ENCODE peak calls at places on chromosomes 2 and 18, in seven cellular contexts. One of them, this sample, is unnamed.

GRCh38 chr2:71224457-71224856 is 2.4 kb downstream of the PAIP2B start:
- DNase-seq in right atrium auricular region: no peak
- DNase-seq in brain microvascular endothelial cell: no peak
- DNase-seq in tibial nerve: no peak
- DNase-seq in mammary epithelial cell: no peak
- DNase-seq in heart left ventricle: no peak
- DNase-seq in IMR-90: no peak
- DNase-seq in this sample: no peak

GRCh38 chr2:119387381-119388129 is 20.8 kb downstream of the DBI start:
- DNase-seq in brain microvascular endothelial cell: peak
- DNase-seq in right atrium auricular region: peak
- DNase-seq in tibial nerve: peak
- DNase-seq in mammary epithelial cell: peak
- DNase-seq in IMR-90: peak
- DNase-seq in heart left ventricle: peak
- DNase-seq in this sample: peak

GRCh38 chr18:57698571-57699276 is 77.1 kb upstream of the NARS1 start:
- DNase-seq in heart left ventricle: no peak
- DNase-seq in brain microvascular endothelial cell: no peak
- DNase-seq in IMR-90: peak
- DNase-seq in mammary epithelial cell: no peak
- DNase-seq in tibial nerve: no peak
- DNase-seq in right atrium auricular region: no peak
- DNase-seq in this sample: peak

GRCh38 chr2:67215214-67215613 is 181.9 kb upstream of the ETAA1 start:
- DNase-seq in heart left ventricle: no peak
- DNase-seq in IMR-90: peak
- DNase-seq in mammary epithelial cell: peak
- DNase-seq in tibial nerve: no peak
- DNase-seq in right atrium auricular region: no peak
- DNase-seq in brain microvascular endothelial cell: peak
- DNase-seq in this sample: peak

GRCh38 chr2:150357770-150358467 is 129.5 kb downstream of the RND3 start:
- DNase-seq in heart left ventricle: no peak
- DNase-seq in right atrium auricular region: no peak
- DNase-seq in brain microvascular endothelial cell: no peak
- DNase-seq in mammary epithelial cell: peak
- DNase-seq in IMR-90: peak
- DNase-seq in tibial nerve: no peak
- DNase-seq in this sample: no peak

GRCh38 chr18:3175195-3175758 is 44.5 kb downstream of the MYOM1 start:
- DNase-seq in heart left ventricle: no peak
- DNase-seq in mammary epithelial cell: no peak
- DNase-seq in brain microvascular endothelial cell: no peak
- DNase-seq in right atrium auricular region: no peak
- DNase-seq in tibial nerve: no peak
- DNase-seq in IMR-90: peak
- DNase-seq in this sample: peak

GRCh38 chr2:174003635-174004310 is 38.6 kb upstream of the SP3 start:
- DNase-seq in right atrium auricular region: no peak
- DNase-seq in brain microvascular endothelial cell: no peak
- DNase-seq in mammary epithelial cell: no peak
- DNase-seq in IMR-90: no peak
- DNase-seq in tibial nerve: no peak
- DNase-seq in heart left ventricle: peak
- DNase-seq in this sample: no peak

GRCh38 chr2:237927135-237927534 is 39.7 kb upstream of the UBE2F start:
- DNase-seq in tibial nerve: no peak
- DNase-seq in brain microvascular endothelial cell: no peak
- DNase-seq in IMR-90: no peak
- DNase-seq in mammary epithelial cell: no peak
- DNase-seq in heart left ventricle: no peak
- DNase-seq in right atrium auricular region: no peak
- DNase-seq in this sample: no peak

GRCh38 chr18:74569401-74569800 is 28.3 kb upstream of the ZNF407 start:
- DNase-seq in IMR-90: no peak
- DNase-seq in tibial nerve: no peak
- DNase-seq in brain microvascular endothelial cell: no peak
- DNase-seq in right atrium auricular region: no peak
- DNase-seq in mammary epithelial cell: no peak
- DNase-seq in heart left ventricle: no peak
- DNase-seq in this sample: no peak

GRCh38 chr2:60553496-60553991 is at the start of gene BCL11A:
- DNase-seq in mammary epithelial cell: peak
- DNase-seq in tibial nerve: no peak
- DNase-seq in heart left ventricle: peak
- DNase-seq in IMR-90: peak
- DNase-seq in brain microvascular endothelial cell: peak
- DNase-seq in right atrium auricular region: no peak
- DNase-seq in this sample: peak

GRCh38 chr2:16665746-16666452 is at the start of gene CYRIA:
- DNase-seq in heart left ventricle: peak
- DNase-seq in IMR-90: no peak
- DNase-seq in brain microvascular endothelial cell: no peak
- DNase-seq in tibial nerve: no peak
- DNase-seq in mammary epithelial cell: peak
- DNase-seq in right atrium auricular region: no peak
- DNase-seq in this sample: peak

GRCh38 chr2:221674446-221674845 is 102.3 kb upstream of the EPHA4 start:
- DNase-seq in mammary epithelial cell: no peak
- DNase-seq in IMR-90: no peak
- DNase-seq in right atrium auricular region: no peak
- DNase-seq in brain microvascular endothelial cell: no peak
- DNase-seq in heart left ventricle: no peak
- DNase-seq in tibial nerve: no peak
- DNase-seq in this sample: peak

GRCh38 chr2:39696838-39697237 is 31.1 kb downstream of the TMEM178A start:
- DNase-seq in heart left ventricle: no peak
- DNase-seq in mammary epithelial cell: peak
- DNase-seq in IMR-90: peak
- DNase-seq in tibial nerve: no peak
- DNase-seq in brain microvascular endothelial cell: peak
- DNase-seq in right atrium auricular region: no peak
- DNase-seq in this sample: peak

GRCh38 chr2:202032841-202033316 is 776 bp upstream of the FZD7 start:
- DNase-seq in mammary epithelial cell: peak
- DNase-seq in right atrium auricular region: no peak
- DNase-seq in heart left ventricle: peak
- DNase-seq in tibial nerve: peak
- DNase-seq in IMR-90: peak
- DNase-seq in brain microvascular endothelial cell: peak
- DNase-seq in this sample: peak

GRCh38 chr2:151029406-151030157 is 232.1 kb downstream of the RBM43 start:
- DNase-seq in mammary epithelial cell: no peak
- DNase-seq in tibial nerve: no peak
- DNase-seq in brain microvascular endothelial cell: peak
- DNase-seq in heart left ventricle: no peak
- DNase-seq in right atrium auricular region: no peak
- DNase-seq in IMR-90: peak
- DNase-seq in this sample: peak

GRCh38 chr2:113700186-113700841 is 56.1 kb downstream of the SLC35F5 start:
- DNase-seq in heart left ventricle: peak
- DNase-seq in IMR-90: peak
- DNase-seq in tibial nerve: no peak
- DNase-seq in right atrium auricular region: no peak
- DNase-seq in mammary epithelial cell: no peak
- DNase-seq in brain microvascular endothelial cell: no peak
- DNase-seq in this sample: no peak

GRCh38 chr2:19070866-19071265 is 287.6 kb downstream of the OSR1 start:
- DNase-seq in IMR-90: peak
- DNase-seq in heart left ventricle: no peak
- DNase-seq in tibial nerve: no peak
- DNase-seq in brain microvascular endothelial cell: no peak
- DNase-seq in mammary epithelial cell: no peak
- DNase-seq in right atrium auricular region: no peak
- DNase-seq in this sample: no peak

DNA sequence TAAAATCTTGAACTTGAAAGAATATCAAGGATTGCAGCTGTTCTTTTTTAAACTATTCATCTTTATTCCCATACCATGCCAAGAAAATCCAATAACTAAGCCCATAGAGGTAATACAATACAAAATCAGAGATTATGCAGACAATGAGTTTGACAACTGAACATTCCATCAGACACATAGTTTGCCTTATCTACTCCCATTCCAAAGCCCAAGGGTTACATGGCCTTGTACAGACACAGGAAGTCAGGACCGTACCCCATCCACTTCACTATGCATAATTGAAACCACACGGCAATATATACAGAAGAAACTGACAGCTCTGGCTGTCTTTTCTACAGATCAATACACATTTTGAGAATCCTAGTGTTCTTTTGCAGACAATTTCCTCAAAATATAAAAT is 181.3 kb downstream of the TMX3 start:
- DNase-seq in mammary epithelial cell: no peak
- DNase-seq in IMR-90: no peak
- DNase-seq in heart left ventricle: no peak
- DNase-seq in right atrium auricular region: no peak
- DNase-seq in tibial nerve: no peak
- DNase-seq in brain microvascular endothelial cell: no peak
- DNase-seq in this sample: no peak
- H3K4me3 ChIP-seq in mammary epithelial cell: no peak
- H3K4me3 ChIP-seq in IMR-90: no peak
- H3K4me3 ChIP-seq in heart left ventricle: no peak
- H3K4me3 ChIP-seq in right atrium auricular region: no peak
- H3K4me3 ChIP-seq in tibial nerve: no peak
- H3K4me3 ChIP-seq in brain microvascular endothelial cell: no peak
- H3K4me3 ChIP-seq in this sample: no peak

GRCh38 chr2:178112202-178113152 is at the start of gene RBM45:
- DNase-seq in IMR-90: peak
- DNase-seq in brain microvascular endothelial cell: peak
- DNase-seq in right atrium auricular region: peak
- DNase-seq in heart left ventricle: peak
- DNase-seq in mammary epithelial cell: peak
- DNase-seq in tibial nerve: peak
- DNase-seq in this sample: peak

GRCh38 chr2:178111743-178112142 is 494 bp upstream of the RBM45 start:
- DNase-seq in tibial nerve: no peak
- DNase-seq in brain microvascular endothelial cell: no peak
- DNase-seq in mammary epithelial cell: no peak
- DNase-seq in heart left ventricle: no peak
- DNase-seq in right atrium auricular region: no peak
- DNase-seq in IMR-90: no peak
- DNase-seq in this sample: no peak

GRCh38 chr2:178110681-178111080 is 1.6 kb upstream of the RBM45 start:
- DNase-seq in IMR-90: no peak
- DNase-seq in heart left ventricle: no peak
- DNase-seq in tibial nerve: no peak
- DNase-seq in mammary epithelial cell: no peak
- DNase-seq in brain microvascular endothelial cell: no peak
- DNase-seq in right atrium auricular region: no peak
- DNase-seq in this sample: no peak

GRCh38 chr2:178108176-178108575 is 4.1 kb upstream of the RBM45 start:
- DNase-seq in brain microvascular endothelial cell: no peak
- DNase-seq in mammary epithelial cell: no peak
- DNase-seq in heart left ventricle: no peak
- DNase-seq in right atrium auricular region: no peak
- DNase-seq in IMR-90: no peak
- DNase-seq in tibial nerve: no peak
- DNase-seq in this sample: no peak

DNA sequence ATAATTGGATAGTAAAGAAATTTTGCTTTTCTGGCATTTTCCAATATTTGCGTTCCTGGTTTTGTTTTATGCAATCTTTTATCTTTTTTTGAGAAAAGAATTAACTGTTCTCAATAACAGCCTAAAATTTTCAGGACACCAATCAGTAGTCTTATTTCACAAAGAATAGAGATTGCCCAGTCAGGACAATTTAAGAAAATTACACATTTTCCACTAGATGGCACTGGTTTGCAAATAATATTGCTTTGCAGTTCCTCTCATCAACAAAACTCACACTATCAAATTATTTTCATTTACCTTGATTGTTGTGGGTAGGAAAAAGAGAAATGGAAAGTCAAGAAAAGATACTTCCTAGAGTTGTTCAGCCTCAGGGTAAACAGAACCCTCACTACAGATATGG is 2.4 kb upstream of the RBM45 start:
- DNase-seq in tibial nerve: no peak
- DNase-seq in mammary epithelial cell: peak
- DNase-seq in heart left ventricle: no peak
- DNase-seq in brain microvascular endothelial cell: no peak
- DNase-seq in IMR-90: peak
- DNase-seq in right atrium auricular region: no peak
- DNase-seq in this sample: peak
- TF ChIP-seq CTCF in tibial nerve: peak
- TF ChIP-seq CTCF in mammary epithelial cell: peak
- TF ChIP-seq CTCF in heart left ventricle: peak
- TF ChIP-seq CTCF in brain microvascular endothelial cell: peak
- TF ChIP-seq CTCF in IMR-90: peak
- TF ChIP-seq CTCF in right atrium auricular region: peak
- TF ChIP-seq CTCF in this sample: peak

GRCh38 chr2:31347788-31348187 is 66.8 kb downstream of the XDH start:
- DNase-seq in heart left ventricle: no peak
- DNase-seq in IMR-90: peak
- DNase-seq in tibial nerve: no peak
- DNase-seq in mammary epithelial cell: no peak
- DNase-seq in brain microvascular endothelial cell: peak
- DNase-seq in right atrium auricular region: no peak
- DNase-seq in this sample: peak

GRCh38 chr2:31349160-31349559 is 65.4 kb downstream of the XDH start:
- DNase-seq in tibial nerve: no peak
- DNase-seq in heart left ventricle: no peak
- DNase-seq in right atrium auricular region: no peak
- DNase-seq in IMR-90: no peak
- DNase-seq in brain microvascular endothelial cell: no peak
- DNase-seq in mammary epithelial cell: no peak
- DNase-seq in this sample: no peak

GRCh38 chr2:31354837-31355236 is 59.7 kb downstream of the XDH start:
- DNase-seq in IMR-90: no peak
- DNase-seq in mammary epithelial cell: no peak
- DNase-seq in heart left ventricle: no peak
- DNase-seq in brain microvascular endothelial cell: no peak
- DNase-seq in right atrium auricular region: no peak
- DNase-seq in tibial nerve: no peak
- DNase-seq in this sample: peak

GRCh38 chr2:31349684-31350083 is 64.9 kb downstream of the XDH start:
- DNase-seq in IMR-90: no peak
- DNase-seq in mammary epithelial cell: no peak
- DNase-seq in tibial nerve: no peak
- DNase-seq in heart left ventricle: no peak
- DNase-seq in right atrium auricular region: peak
- DNase-seq in brain microvascular endothelial cell: no peak
- DNase-seq in this sample: no peak

DNA sequence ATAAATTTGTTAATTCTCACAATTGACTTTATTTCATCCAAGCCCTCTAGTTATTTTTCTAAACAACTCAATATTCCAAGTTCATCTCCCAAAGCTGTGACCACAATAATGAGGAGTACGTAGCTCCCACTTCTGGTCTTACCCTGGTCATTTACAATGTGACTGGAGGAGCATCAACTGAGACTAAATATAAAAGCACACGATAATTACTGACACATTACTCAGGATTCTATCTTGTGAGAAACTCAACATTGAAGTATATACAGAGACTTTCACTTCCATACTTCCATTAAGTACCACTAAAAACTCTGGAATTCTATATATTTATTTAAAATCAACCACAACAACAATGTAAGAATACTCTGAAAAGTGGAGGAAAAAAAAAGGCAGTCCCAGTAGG is 61.4 kb downstream of the XDH start:
- DNase-seq in right atrium auricular region: no peak
- DNase-seq in tibial nerve: no peak
- DNase-seq in heart left ventricle: no peak
- DNase-seq in IMR-90: peak
- DNase-seq in brain microvascular endothelial cell: no peak
- DNase-seq in mammary epithelial cell: no peak
- DNase-seq in this sample: no peak
- H3K4me3 ChIP-seq in right atrium auricular region: no peak
- H3K4me3 ChIP-seq in tibial nerve: no peak
- H3K4me3 ChIP-seq in heart left ventricle: no peak
- H3K4me3 ChIP-seq in IMR-90: no peak
- H3K4me3 ChIP-seq in brain microvascular endothelial cell: no peak
- H3K4me3 ChIP-seq in mammary epithelial cell: no peak
- H3K4me3 ChIP-seq in this sample: no peak

GRCh38 chr18:5604778-5605177 is 61.0 kb upstream of the EPB41L3 start:
- DNase-seq in brain microvascular endothelial cell: no peak
- DNase-seq in IMR-90: no peak
- DNase-seq in tibial nerve: no peak
- DNase-seq in mammary epithelial cell: no peak
- DNase-seq in right atrium auricular region: no peak
- DNase-seq in heart left ventricle: no peak
- DNase-seq in this sample: no peak
- TF ChIP-seq CTCF in brain microvascular endothelial cell: peak
- TF ChIP-seq CTCF in IMR-90: no peak
- TF ChIP-seq CTCF in tibial nerve: no peak
- TF ChIP-seq CTCF in mammary epithelial cell: no peak
- TF ChIP-seq CTCF in right atrium auricular region: no peak
- TF ChIP-seq CTCF in heart left ventricle: no peak
- TF ChIP-seq CTCF in this sample: peak

This sample was measured in astrocyte of the spinal cord.